ENCODE peak calls at places on chromosomes 12 and 14, in five cellular contexts. H is right cardiac atrium, J is heart right ventricle, W is pancreas, V is psoas muscle. X is an unnamed sample. For H3K9me3, the result is how much of the 10 kb centered on the place peaks cover.

GRCh38 chr14:90760591-90761316 is 55.5 kb downstream of the TTC7B start:
- DNase-seq in H (no peak), W (no peak), J (no peak), V (no peak), X (no peak)

GRCh38 chr14:96634481-96634880 is 132.3 kb downstream of the PAPOLA start:
- DNase-seq in J (no peak), W (no peak), V (no peak), H (no peak), X (no peak)

GRCh38 chr12:18811268-18811667 is 73.3 kb downstream of the CAPZA3 start:
- DNase-seq in W (no peak), H (no peak), J (no peak), V (no peak), X (no peak)

GRCh38 chr14:32109676-32110075 is 32.6 kb downstream of the ARHGAP5 start:
- DNase-seq in H (no peak), W (no peak), J (no peak), V (no peak), X (no peak)

GRCh38 chr14:69298131-69299071 is 38.4 kb downstream of the GALNT16 start:
- DNase-seq in H (peak), W (no peak), V (no peak), J (no peak), X (no peak)

GRCh38 chr12:40689576-40689975 is 2.7 kb upstream of the CNTN1 start:
- DNase-seq in V (no peak), J (no peak), W (no peak), H (no peak), X (no peak)

GRCh38 chr12:132514838-132515237 is 24.9 kb downstream of the FBRSL1 start:
- DNase-seq in W (peak), H (no peak), V (no peak), J (no peak), X (no peak)

GRCh38 chr14:70186826-70187483 is 1.8 kb downstream of the SLC8A3 start:
- DNase-seq in H (peak), W (no peak), V (peak), J (peak), X (no peak)

GRCh38 chr14:35879654-35880249 is 53.6 kb downstream of the BRMS1L start:
- DNase-seq in J (no peak), V (no peak), W (no peak), H (no peak), X (no peak)

GRCh38 chr12:116141110-116141832 is 136.2 kb downstream of the MED13L start:
- DNase-seq in W (no peak), J (no peak), H (no peak), V (no peak), X (no peak)

GRCh38 chr14:73753887-73754880 is 40.0 kb upstream of the PNMA1 start:
- DNase-seq in W (no peak), V (no peak), H (peak), J (no peak), X (no peak)

GRCh38 chr12:7460375-7461259 is 16.7 kb upstream of the CD163L1 start:
- DNase-seq in W (no peak), V (no peak), H (no peak), J (peak), X (peak)

GRCh38 chr14:34931206-34931605 is 51.6 kb upstream of the SRP54 start:
- DNase-seq in W (no peak), H (no peak), J (no peak), V (no peak), X (peak)

GRCh38 chr12:14156606-14157005 is 175.2 kb upstream of the GRIN2B start:
- DNase-seq in H (no peak), V (no peak), W (no peak), J (no peak), X (no peak)

GRCh38 chr12:10363665-10363921 is 26.2 kb downstream of the KLRK1 start:
- DNase-seq in V (no peak), W (no peak), H (no peak), J (no peak), X (no peak)

GRCh38 chr14:105899071-105899641 is 372.8 kb downstream of the TMEM121 start:
- DNase-seq in H (peak), V (peak), J (no peak), W (no peak), X (no peak)

GRCh38 chr14:105902131-105902898 is 375.9 kb downstream of the TMEM121 start:
- DNase-seq in V (no peak), H (no peak), J (no peak), W (no peak), X (no peak)

GRCh38 chr14:105899657-105900397 is 373.4 kb downstream of the TMEM121 start:
- DNase-seq in J (no peak), H (peak), W (no peak), V (no peak), X (no peak)

GRCh38 chr14:105900398-105901160 is 374.2 kb downstream of the TMEM121 start:
- DNase-seq in V (no peak), W (no peak), J (no peak), H (peak), X (no peak)

GRCh38 chr14:105901226-105901625 is 374.8 kb downstream of the TMEM121 start:
- DNase-seq in V (no peak), H (no peak), J (no peak), W (no peak), X (no peak)
- H3K9me3 ChIP-seq in V (under half), H (under half), J (under half), W (under half), X (under half)

GRCh38 chr14:106843376-106843775 is 1317.0 kb downstream of the TMEM121 start:
- DNase-seq in V (no peak), W (no peak), H (no peak), J (no peak), X (no peak)
- H3K9me3 ChIP-seq in V (under half), W (under half), H (under half), J (under half), X (under half)

DNA sequence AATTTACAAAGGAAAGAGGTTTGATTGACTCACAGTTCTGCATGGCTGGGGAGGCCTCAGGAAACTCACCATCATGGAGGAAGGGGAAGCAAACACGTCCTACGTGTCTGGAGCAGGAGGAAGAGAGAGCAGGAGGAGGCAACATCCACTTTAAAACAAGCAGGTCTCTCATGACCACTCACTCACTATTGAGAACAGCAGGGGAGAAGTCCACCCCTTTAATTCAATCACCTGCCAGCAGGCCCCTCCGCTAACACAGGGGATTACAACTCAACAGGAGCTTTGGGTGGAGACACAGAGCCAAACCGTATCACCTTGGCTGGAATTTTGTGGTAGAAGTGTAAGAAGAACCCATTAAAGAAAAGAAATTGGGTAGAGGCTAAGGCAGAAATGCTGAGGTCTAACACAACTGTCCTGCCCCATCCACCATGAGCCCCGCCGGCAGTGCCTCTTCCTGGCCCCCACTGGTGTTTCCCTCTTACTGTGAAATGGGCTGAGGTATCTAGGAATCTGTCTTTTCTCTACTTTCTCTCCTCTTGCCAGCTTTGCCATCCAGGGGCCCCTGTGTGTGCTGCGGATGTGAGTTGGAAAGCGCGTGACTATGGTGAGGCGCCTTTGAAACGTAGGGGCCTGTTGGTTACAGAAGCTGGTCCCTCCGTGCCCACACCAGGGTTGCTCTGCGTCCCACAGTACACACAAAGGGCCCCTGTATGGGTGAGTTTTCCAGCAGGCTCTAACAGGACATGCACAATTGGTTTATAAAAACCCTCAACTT is 108.0 kb upstream of the TMEM132D start:
- DNase-seq in W (no peak), V (no peak), H (no peak), J (no peak), X (no peak)
- H3K9me3 ChIP-seq in W (under half), V (under half), H (under half), J (under half), X (under half)

GRCh38 chr12:38201461-38202276 is 114.9 kb upstream of the ALG10B start:
- DNase-seq in W (no peak), J (no peak), H (peak), V (no peak), X (no peak)
- H3K9me3 ChIP-seq in W (under half), J (under half), H (under half), V (under half), X (under half)

DNA sequence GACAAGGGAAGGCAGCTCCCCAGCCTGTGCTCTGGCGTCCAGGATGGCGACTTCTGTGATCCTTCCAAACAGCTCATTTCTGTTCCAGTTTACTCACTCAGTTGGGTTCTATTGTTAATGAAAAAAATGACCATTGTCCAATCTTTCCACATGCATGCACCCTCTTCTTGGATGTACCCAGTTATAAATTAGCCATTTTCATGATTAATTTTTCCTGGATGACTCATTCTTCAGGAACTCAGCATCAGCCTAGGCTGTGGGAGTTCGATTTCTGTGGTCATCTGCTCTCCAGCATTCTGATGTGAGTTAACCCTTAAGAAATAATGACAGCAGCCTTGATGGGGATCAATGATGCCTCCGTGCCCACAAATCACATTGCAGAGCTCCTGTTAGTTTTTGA is 926.8 kb downstream of the BCL11B start:
- DNase-seq in J (no peak), H (no peak), W (no peak), V (no peak), X (no peak)
- H3K9me3 ChIP-seq in J (under half), H (under half), W (under half), V (under half), X (under half)

GRCh38 chr14:105883066-105884005 is 357.0 kb downstream of the TMEM121 start:
- DNase-seq in W (no peak), V (peak), H (no peak), J (peak), X (no peak)
- H3K9me3 ChIP-seq in W (under half), V (under half), H (under half), J (under half), X (under half)

GRCh38 chr14:23708343-23708742 is 72.2 kb downstream of the DHRS2 start:
- DNase-seq in H (no peak), J (no peak), W (no peak), V (no peak), X (no peak)
- H3K9me3 ChIP-seq in H (under half), J (under half), W (under half), V (under half), X (under half)

GRCh38 chr12:130226771-130227170 is 64.5 kb downstream of the FZD10 start:
- DNase-seq in W (no peak), V (no peak), J (no peak), H (no peak), X (no peak)
- H3K9me3 ChIP-seq in W (under half), V (under half), J (under half), H (under half), X (under half)

X was measured in effector memory CD4-positive, alpha-beta T cell.